ENCODE peak calls at places on chromosomes 13 and 19, in nine cellular contexts. One of them, this sample, is unnamed.

GRCh38 chr13:25421602-25422001 is 49.8 kb downstream of the ATP8A2 start:
- DNase-seq in endothelial cell: no peak
- DNase-seq in T-helper 1 cell: no peak
- DNase-seq in AG08395: no peak
- DNase-seq in brain microvascular endothelial cell: no peak
- DNase-seq in left cardiac atrium: no peak
- DNase-seq in T-helper 2 cell: no peak
- DNase-seq in EH: no peak
- DNase-seq in HT1080: no peak
- DNase-seq in this sample: no peak

GRCh38 chr19:17346109-17346671 is 8.8 kb downstream of the GTPBP3 start:
- DNase-seq in AG08395: peak
- DNase-seq in EH: peak
- DNase-seq in T-helper 2 cell: peak
- DNase-seq in brain microvascular endothelial cell: peak
- DNase-seq in HT1080: peak
- DNase-seq in endothelial cell: peak
- DNase-seq in left cardiac atrium: peak
- DNase-seq in T-helper 1 cell: peak
- DNase-seq in this sample: peak

GRCh38 chr13:97502192-97502591 is 68.2 kb downstream of the RAP2A start:
- DNase-seq in HT1080: no peak
- DNase-seq in EH: peak
- DNase-seq in AG08395: no peak
- DNase-seq in T-helper 1 cell: no peak
- DNase-seq in brain microvascular endothelial cell: no peak
- DNase-seq in T-helper 2 cell: no peak
- DNase-seq in endothelial cell: no peak
- DNase-seq in left cardiac atrium: peak
- DNase-seq in this sample: no peak

GRCh38 chr19:44576843-44577565 is 36.4 kb upstream of the IGSF23 start:
- DNase-seq in EH: peak
- DNase-seq in HT1080: peak
- DNase-seq in left cardiac atrium: no peak
- DNase-seq in T-helper 2 cell: no peak
- DNase-seq in AG08395: no peak
- DNase-seq in brain microvascular endothelial cell: peak
- DNase-seq in endothelial cell: peak
- DNase-seq in T-helper 1 cell: no peak
- DNase-seq in this sample: no peak

GRCh38 chr13:90545070-90545840 is 802.2 kb upstream of the MIR17HG start:
- DNase-seq in T-helper 2 cell: no peak
- DNase-seq in endothelial cell: no peak
- DNase-seq in T-helper 1 cell: no peak
- DNase-seq in HT1080: peak
- DNase-seq in left cardiac atrium: no peak
- DNase-seq in brain microvascular endothelial cell: peak
- DNase-seq in EH: peak
- DNase-seq in AG08395: no peak
- DNase-seq in this sample: no peak

GRCh38 chr13:74869846-74870245 is 612.1 kb downstream of the TBC1D4 start:
- DNase-seq in HT1080: peak
- DNase-seq in AG08395: no peak
- DNase-seq in T-helper 2 cell: no peak
- DNase-seq in brain microvascular endothelial cell: peak
- DNase-seq in EH: no peak
- DNase-seq in endothelial cell: no peak
- DNase-seq in T-helper 1 cell: no peak
- DNase-seq in left cardiac atrium: no peak
- DNase-seq in this sample: no peak

GRCh38 chr13:46352810-46353209 is 34.2 kb downstream of the RUBCNL start:
- DNase-seq in endothelial cell: no peak
- DNase-seq in T-helper 2 cell: no peak
- DNase-seq in brain microvascular endothelial cell: no peak
- DNase-seq in AG08395: no peak
- DNase-seq in left cardiac atrium: no peak
- DNase-seq in T-helper 1 cell: no peak
- DNase-seq in EH: no peak
- DNase-seq in HT1080: no peak
- DNase-seq in this sample: no peak

GRCh38 chr19:41997851-41998229 is 3.8 kb upstream of the ATP1A3 start:
- DNase-seq in endothelial cell: no peak
- DNase-seq in HT1080: no peak
- DNase-seq in AG08395: no peak
- DNase-seq in brain microvascular endothelial cell: no peak
- DNase-seq in T-helper 1 cell: no peak
- DNase-seq in left cardiac atrium: no peak
- DNase-seq in T-helper 2 cell: no peak
- DNase-seq in EH: no peak
- DNase-seq in this sample: peak

GRCh38 chr19:5102520-5102919 is 133.6 kb downstream of the KDM4B start:
- DNase-seq in brain microvascular endothelial cell: no peak
- DNase-seq in T-helper 2 cell: no peak
- DNase-seq in HT1080: no peak
- DNase-seq in T-helper 1 cell: no peak
- DNase-seq in endothelial cell: no peak
- DNase-seq in left cardiac atrium: no peak
- DNase-seq in EH: no peak
- DNase-seq in AG08395: no peak
- DNase-seq in this sample: no peak